ENCODE peak calls at places on chromosomes 13 and 19, in ten cellular contexts. D is activated CD4-positive, alpha-beta T cell treated with anti-CD3 and anti-CD28 coated beads, Interleukin-2, amount 50 U/mL, for 4 hours; L is Daoy; W is frontal cortex; B is SW 1271; X is right lobe of liver; K is kidney epithelial cell; C is stimulated activated naive B cell treated with anti-CD40 and anti-IgM and Interleukin-4, amounts not matched to agents 10 μg/mL and 1 μg/mL and 100 μg/mL, for 72 hours; N is T1000; I is stimulated activated CD4-positive, alpha-beta T cell treated with anti-CD3 and anti-CD28 coated beads, Interleukin-12 subunit alpha, Interleukin-12 subunit beta, amount 100 ng/mL, for 4 hours. P is an unnamed sample.
A peak's percentile ranks its signal among the peaks of the same experiment; 100 is the strongest.

GRCh38 chr19:42420055-42420544 is 7.1 kb downstream of the LIPE start:
- DNase-seq in N (no peak), I (peak; percentile 75), L (peak; percentile 70), K (no peak), D (peak; percentile 82), B (no peak), W (peak; percentile 44), X (peak; percentile 68), C (peak; percentile 37), P (no peak)

GRCh38 chr13:75458696-75459422 is 23.1 kb downstream of the TBC1D4 start:
- DNase-seq in W (no peak), B (no peak), X (peak; percentile 31), K (no peak), D (no peak), N (no peak), C (no peak), I (no peak), L (no peak), P (peak; percentile 49)

GRCh38 chr19:41703602-41704293 is 4.7 kb upstream of the CEACAM5 start:
- DNase-seq in L (no peak), D (no peak), X (no peak), I (no peak), C (no peak), B (no peak), K (no peak), N (no peak), W (no peak), P (no peak)

GRCh38 chr19:38711726-38712153 is 32.5 kb downstream of the CAPN12 start:
- DNase-seq in I (no peak), C (no peak), L (peak; percentile 75), W (no peak), N (peak; percentile 90), K (peak; percentile 49), B (no peak), X (no peak), D (no peak), P (no peak)

GRCh38 chr19:4456843-4457653 is 546 bp downstream of the UBXN6 start:
- DNase-seq in W (peak; percentile 75), X (peak; percentile 73), C (no peak), D (peak; percentile 45), I (peak; percentile 52), B (no peak), N (no peak), L (peak; percentile 66), K (no peak), P (no peak)

GRCh38 chr19:40502647-40503046 is 35.8 kb downstream of the SPTBN4 start:
- DNase-seq in B (no peak), C (no peak), L (no peak), I (no peak), X (no peak), K (no peak), N (no peak), W (no peak), D (no peak), P (no peak)

GRCh38 chr13:59680429-59681024 is 483.2 kb downstream of the DIAPH3 start:
- DNase-seq in L (no peak), K (no peak), X (no peak), D (no peak), N (no peak), I (no peak), B (no peak), W (no peak), C (no peak), P (no peak)

GRCh38 chr19:11067356-11068113 is 21.7 kb upstream of the LDLR start:
- DNase-seq in X (no peak), B (no peak), W (no peak), N (no peak), D (no peak), I (no peak), C (no peak), L (no peak), K (no peak), P (no peak)

GRCh38 chr19:6227941-6228325 is 51.8 kb downstream of the MLLT1 start:
- DNase-seq in X (no peak), N (no peak), K (no peak), C (no peak), D (no peak), L (no peak), W (peak; percentile 30), I (no peak), B (no peak), P (no peak)

GRCh38 chr13:53788286-53788685 is 759.7 kb downstream of the OLFM4 start:
- DNase-seq in X (no peak), L (no peak), W (no peak), B (no peak), K (no peak), I (no peak), C (no peak), N (no peak), D (no peak), P (no peak)

GRCh38 chr19:29404951-29405727 is 120.7 kb upstream of the VSTM2B start:
- DNase-seq in C (no peak), N (no peak), K (no peak), W (no peak), D (no peak), X (no peak), B (no peak), I (no peak), L (no peak), P (no peak)

GRCh38 chr13:98133949-98134348 is 8.9 kb upstream of the FARP1 start:
- DNase-seq in L (no peak), W (no peak), X (no peak), I (no peak), N (no peak), C (peak; percentile 33), B (no peak), D (no peak), K (no peak), P (peak; percentile 54)

GRCh38 chr13:42926043-42926442 is 66.0 kb downstream of the EPSTI1 start:
- DNase-seq in X (no peak), L (no peak), W (no peak), C (no peak), N (no peak), B (no peak), K (no peak), D (no peak), I (no peak), P (no peak)

GRCh38 chr13:43316997-43317396 is 293.6 kb downstream of the DNAJC15 start:
- DNase-seq in C (no peak), D (no peak), N (no peak), K (no peak), X (no peak), L (peak; percentile 60), W (no peak), I (no peak), B (no peak), P (no peak)

GRCh38 chr19:45103625-45104319 is 10.8 kb downstream of the PPP1R37 start:
- DNase-seq in K (no peak), C (no peak), L (no peak), X (no peak), B (no peak), N (no peak), I (no peak), D (no peak), W (no peak), P (no peak)

GRCh38 chr19:57850553-57851017 is 926 bp downstream of the ZNF587 start:
- DNase-seq in L (peak; percentile 47), K (peak; percentile 63), B (no peak), C (no peak), W (no peak), X (no peak), I (no peak), D (no peak), N (no peak), P (no peak)

GRCh38 chr13:113777311-113778260 is 18.6 kb downstream of the TMEM255B start:
- DNase-seq in C (no peak), K (no peak), L (no peak), X (no peak), D (no peak), I (peak; percentile 8), N (peak; percentile 11), W (no peak), B (no peak), P (no peak)

GRCh38 chr13:24267283-24267682 is 42.1 kb upstream of the C1QTNF9 start:
- DNase-seq in L (no peak), K (no peak), X (no peak), N (no peak), D (no peak), I (no peak), W (no peak), C (no peak), B (no peak), P (peak; percentile 30)

GRCh38 chr19:33395561-33396550 is 22.3 kb downstream of the CEBPG start:
- DNase-seq in W (no peak), D (no peak), C (no peak), L (peak; percentile 53), B (no peak), X (peak; percentile 27), I (no peak), K (no peak), N (no peak), P (no peak)

GRCh38 chr19:55265723-55266386 is 7.0 kb upstream of the PPP6R1 start:
- DNase-seq in K (no peak), I (no peak), B (no peak), W (no peak), C (no peak), N (no peak), X (no peak), L (no peak), D (no peak), P (no peak)

GRCh38 chr13:102845630-102846260 is at the start of gene ERCC5:
- DNase-seq in X (peak; percentile 93), I (peak; percentile 92), B (peak; percentile 50), D (peak; percentile 94), C (peak; percentile 97), L (peak; percentile 92), W (peak; percentile 34), K (peak; percentile 83), N (peak; percentile 74), P (peak; percentile 90)

GRCh38 chr19:41319500-41320184 is 9.7 kb downstream of the CCDC97 start:
- DNase-seq in X (no peak), L (no peak), B (no peak), C (no peak), I (no peak), K (no peak), W (no peak), D (no peak), N (no peak), P (no peak)

GRCh38 chr19:40225440-40226305 is 816 bp downstream of the CCNP start:
- DNase-seq in W (no peak), L (no peak), B (no peak), D (no peak), X (no peak), C (no peak), N (no peak), I (no peak), K (no peak), P (no peak)

GRCh38 chr13:112979406-112979902 is 10.4 kb downstream of the MCF2L start:
- DNase-seq in X (no peak), I (no peak), W (no peak), K (no peak), L (no peak), D (no peak), C (no peak), B (no peak), N (no peak), P (no peak)

GRCh38 chr19:4393947-4394590 is 6.3 kb downstream of the SH3GL1 start:
- DNase-seq in X (peak; percentile 1), L (no peak), W (no peak), C (no peak), B (no peak), D (no peak), I (no peak), K (no peak), N (no peak), P (no peak)

GRCh38 chr13:31434613-31435012 is 234.8 kb downstream of the B3GLCT start:
- DNase-seq in B (no peak), W (no peak), K (no peak), L (no peak), X (no peak), D (no peak), C (no peak), I (no peak), N (no peak), P (no peak)

GRCh38 chr13:82747331-82747730 is 1134.9 kb downstream of the SLITRK1 start:
- DNase-seq in X (no peak), I (no peak), W (no peak), C (no peak), B (no peak), K (no peak), D (no peak), N (no peak), L (no peak), P (no peak)

GRCh38 chr13:47680752-47681151 is 320.3 kb downstream of the SUCLA2 start:
- DNase-seq in L (no peak), K (peak; percentile 16), D (no peak), I (no peak), C (no peak), N (no peak), B (no peak), W (no peak), X (no peak), P (no peak)